ENCODE peak calls at places on chromosomes 2 and 18, in ten cellular contexts. One of them, this sample, is unnamed.

GRCh38 chr2:109396338-109397180 is 217.2 kb downstream of the SEPTIN10 start:
- DNase-seq in HS-5: no peak
- DNase-seq in fibroblast of pulmonary artery: peak
- DNase-seq in frontal cortex: no peak
- DNase-seq in GDM1: peak
- DNase-seq in stimulated activated naive B cell treated with anti-CD40 and anti-IgM and Interleukin-4, amounts not matched to agents 10 μg/mL and 1 μg/mL and 100 μg/mL, for 72 hours: peak
- DNase-seq in esophagus squamous epithelium: no peak
- DNase-seq in GM12878: no peak
- DNase-seq in EL: no peak
- DNase-seq in globus pallidus: no peak
- DNase-seq in this sample: peak

GRCh38 chr2:23659773-23660172 is 267.1 kb downstream of the ATAD2B start:
- DNase-seq in EL: no peak
- DNase-seq in globus pallidus: no peak
- DNase-seq in frontal cortex: no peak
- DNase-seq in stimulated activated naive B cell treated with anti-CD40 and anti-IgM and Interleukin-4, amounts not matched to agents 10 μg/mL and 1 μg/mL and 100 μg/mL, for 72 hours: no peak
- DNase-seq in HS-5: no peak
- DNase-seq in fibroblast of pulmonary artery: no peak
- DNase-seq in esophagus squamous epithelium: no peak
- DNase-seq in GDM1: no peak
- DNase-seq in GM12878: no peak
- DNase-seq in this sample: no peak

GRCh38 chr2:95314964-95315611 is 17.9 kb downstream of the KCNIP3 start:
- DNase-seq in stimulated activated naive B cell treated with anti-CD40 and anti-IgM and Interleukin-4, amounts not matched to agents 10 μg/mL and 1 μg/mL and 100 μg/mL, for 72 hours: no peak
- DNase-seq in GM12878: no peak
- DNase-seq in HS-5: no peak
- DNase-seq in esophagus squamous epithelium: no peak
- DNase-seq in EL: peak
- DNase-seq in fibroblast of pulmonary artery: peak
- DNase-seq in globus pallidus: peak
- DNase-seq in frontal cortex: peak
- DNase-seq in GDM1: no peak
- DNase-seq in this sample: peak

GRCh38 chr2:195003926-195004325 is 653.1 kb upstream of the SLC39A10 start:
- DNase-seq in HS-5: no peak
- DNase-seq in globus pallidus: no peak
- DNase-seq in stimulated activated naive B cell treated with anti-CD40 and anti-IgM and Interleukin-4, amounts not matched to agents 10 μg/mL and 1 μg/mL and 100 μg/mL, for 72 hours: no peak
- DNase-seq in frontal cortex: no peak
- DNase-seq in GDM1: no peak
- DNase-seq in fibroblast of pulmonary artery: no peak
- DNase-seq in esophagus squamous epithelium: no peak
- DNase-seq in EL: no peak
- DNase-seq in GM12878: no peak
- DNase-seq in this sample: no peak

GRCh38 chr2:72147303-72147970 is at the start of gene CYP26B1:
- DNase-seq in GDM1: no peak
- DNase-seq in stimulated activated naive B cell treated with anti-CD40 and anti-IgM and Interleukin-4, amounts not matched to agents 10 μg/mL and 1 μg/mL and 100 μg/mL, for 72 hours: no peak
- DNase-seq in EL: no peak
- DNase-seq in fibroblast of pulmonary artery: no peak
- DNase-seq in esophagus squamous epithelium: no peak
- DNase-seq in frontal cortex: peak
- DNase-seq in HS-5: no peak
- DNase-seq in GM12878: no peak
- DNase-seq in globus pallidus: no peak
- DNase-seq in this sample: no peak

GRCh38 chr18:73979742-73980141 is 167.9 kb downstream of the FBXO15 start:
- DNase-seq in globus pallidus: no peak
- DNase-seq in GDM1: no peak
- DNase-seq in esophagus squamous epithelium: no peak
- DNase-seq in stimulated activated naive B cell treated with anti-CD40 and anti-IgM and Interleukin-4, amounts not matched to agents 10 μg/mL and 1 μg/mL and 100 μg/mL, for 72 hours: no peak
- DNase-seq in GM12878: no peak
- DNase-seq in frontal cortex: no peak
- DNase-seq in EL: peak
- DNase-seq in HS-5: peak
- DNase-seq in fibroblast of pulmonary artery: peak
- DNase-seq in this sample: no peak

GRCh38 chr18:34544930-34545329 is 165.2 kb upstream of the DTNA start:
- DNase-seq in GM12878: no peak
- DNase-seq in globus pallidus: no peak
- DNase-seq in GDM1: no peak
- DNase-seq in frontal cortex: no peak
- DNase-seq in HS-5: no peak
- DNase-seq in EL: no peak
- DNase-seq in esophagus squamous epithelium: no peak
- DNase-seq in fibroblast of pulmonary artery: no peak
- DNase-seq in stimulated activated naive B cell treated with anti-CD40 and anti-IgM and Interleukin-4, amounts not matched to agents 10 μg/mL and 1 μg/mL and 100 μg/mL, for 72 hours: no peak
- DNase-seq in this sample: no peak

GRCh38 chr18:79936641-79937040 is 14.8 kb downstream of the SLC66A2 start:
- DNase-seq in stimulated activated naive B cell treated with anti-CD40 and anti-IgM and Interleukin-4, amounts not matched to agents 10 μg/mL and 1 μg/mL and 100 μg/mL, for 72 hours: no peak
- DNase-seq in GM12878: no peak
- DNase-seq in GDM1: no peak
- DNase-seq in fibroblast of pulmonary artery: no peak
- DNase-seq in EL: no peak
- DNase-seq in esophagus squamous epithelium: no peak
- DNase-seq in HS-5: no peak
- DNase-seq in frontal cortex: no peak
- DNase-seq in globus pallidus: no peak
- DNase-seq in this sample: no peak

GRCh38 chr18:69908838-69909237 is 38.8 kb downstream of the CD226 start:
- DNase-seq in GM12878: no peak
- DNase-seq in esophagus squamous epithelium: no peak
- DNase-seq in frontal cortex: no peak
- DNase-seq in GDM1: no peak
- DNase-seq in EL: no peak
- DNase-seq in stimulated activated naive B cell treated with anti-CD40 and anti-IgM and Interleukin-4, amounts not matched to agents 10 μg/mL and 1 μg/mL and 100 μg/mL, for 72 hours: no peak
- DNase-seq in fibroblast of pulmonary artery: no peak
- DNase-seq in HS-5: no peak
- DNase-seq in globus pallidus: no peak
- DNase-seq in this sample: no peak

GRCh38 chr2:97906309-97906708 is 89.4 kb downstream of the TMEM131 start:
- DNase-seq in esophagus squamous epithelium: no peak
- DNase-seq in globus pallidus: no peak
- DNase-seq in fibroblast of pulmonary artery: peak
- DNase-seq in stimulated activated naive B cell treated with anti-CD40 and anti-IgM and Interleukin-4, amounts not matched to agents 10 μg/mL and 1 μg/mL and 100 μg/mL, for 72 hours: no peak
- DNase-seq in EL: no peak
- DNase-seq in GM12878: no peak
- DNase-seq in GDM1: no peak
- DNase-seq in HS-5: no peak
- DNase-seq in frontal cortex: no peak
- DNase-seq in this sample: no peak

GRCh38 chr2:54657664-54658083 is 65.8 kb upstream of the EML6 start:
- DNase-seq in HS-5: no peak
- DNase-seq in esophagus squamous epithelium: no peak
- DNase-seq in EL: peak
- DNase-seq in GDM1: no peak
- DNase-seq in frontal cortex: no peak
- DNase-seq in stimulated activated naive B cell treated with anti-CD40 and anti-IgM and Interleukin-4, amounts not matched to agents 10 μg/mL and 1 μg/mL and 100 μg/mL, for 72 hours: no peak
- DNase-seq in globus pallidus: no peak
- DNase-seq in GM12878: no peak
- DNase-seq in fibroblast of pulmonary artery: peak
- DNase-seq in this sample: peak

GRCh38 chr2:75647771-75648170 is 1.2 kb downstream of the MRPL19 start:
- DNase-seq in globus pallidus: no peak
- DNase-seq in GDM1: no peak
- DNase-seq in stimulated activated naive B cell treated with anti-CD40 and anti-IgM and Interleukin-4, amounts not matched to agents 10 μg/mL and 1 μg/mL and 100 μg/mL, for 72 hours: no peak
- DNase-seq in esophagus squamous epithelium: no peak
- DNase-seq in EL: no peak
- DNase-seq in HS-5: no peak
- DNase-seq in GM12878: no peak
- DNase-seq in frontal cortex: no peak
- DNase-seq in fibroblast of pulmonary artery: peak
- DNase-seq in this sample: no peak

GRCh38 chr2:240624950-240625621 is at the start of gene GPR35:
- DNase-seq in GM12878: peak
- DNase-seq in frontal cortex: no peak
- DNase-seq in HS-5: no peak
- DNase-seq in GDM1: peak
- DNase-seq in globus pallidus: no peak
- DNase-seq in EL: peak
- DNase-seq in stimulated activated naive B cell treated with anti-CD40 and anti-IgM and Interleukin-4, amounts not matched to agents 10 μg/mL and 1 μg/mL and 100 μg/mL, for 72 hours: peak
- DNase-seq in esophagus squamous epithelium: no peak
- DNase-seq in fibroblast of pulmonary artery: no peak
- DNase-seq in this sample: peak

GRCh38 chr2:122219504-122219903 is 464.1 kb downstream of the TSN start:
- DNase-seq in globus pallidus: no peak
- DNase-seq in stimulated activated naive B cell treated with anti-CD40 and anti-IgM and Interleukin-4, amounts not matched to agents 10 μg/mL and 1 μg/mL and 100 μg/mL, for 72 hours: no peak
- DNase-seq in esophagus squamous epithelium: no peak
- DNase-seq in EL: no peak
- DNase-seq in fibroblast of pulmonary artery: no peak
- DNase-seq in GM12878: no peak
- DNase-seq in GDM1: no peak
- DNase-seq in HS-5: no peak
- DNase-seq in frontal cortex: no peak
- DNase-seq in this sample: no peak

GRCh38 chr2:180722551-180723239 is 257.7 kb upstream of the UBE2E3 start:
- DNase-seq in globus pallidus: no peak
- DNase-seq in esophagus squamous epithelium: no peak
- DNase-seq in fibroblast of pulmonary artery: peak
- DNase-seq in GDM1: no peak
- DNase-seq in EL: peak
- DNase-seq in GM12878: no peak
- DNase-seq in stimulated activated naive B cell treated with anti-CD40 and anti-IgM and Interleukin-4, amounts not matched to agents 10 μg/mL and 1 μg/mL and 100 μg/mL, for 72 hours: no peak
- DNase-seq in HS-5: no peak
- DNase-seq in frontal cortex: no peak
- DNase-seq in this sample: no peak

GRCh38 chr2:188629890-188630483 is 338.3 kb downstream of the GULP1 start:
- DNase-seq in globus pallidus: no peak
- DNase-seq in esophagus squamous epithelium: no peak
- DNase-seq in HS-5: no peak
- DNase-seq in GM12878: no peak
- DNase-seq in frontal cortex: no peak
- DNase-seq in fibroblast of pulmonary artery: peak
- DNase-seq in GDM1: no peak
- DNase-seq in EL: peak
- DNase-seq in stimulated activated naive B cell treated with anti-CD40 and anti-IgM and Interleukin-4, amounts not matched to agents 10 μg/mL and 1 μg/mL and 100 μg/mL, for 72 hours: no peak
- DNase-seq in this sample: no peak

GRCh38 chr2:88638743-88639142 is 11.5 kb upstream of the EIF2AK3 start:
- DNase-seq in GDM1: no peak
- DNase-seq in EL: peak
- DNase-seq in esophagus squamous epithelium: no peak
- DNase-seq in fibroblast of pulmonary artery: no peak
- DNase-seq in GM12878: no peak
- DNase-seq in globus pallidus: no peak
- DNase-seq in stimulated activated naive B cell treated with anti-CD40 and anti-IgM and Interleukin-4, amounts not matched to agents 10 μg/mL and 1 μg/mL and 100 μg/mL, for 72 hours: no peak
- DNase-seq in HS-5: peak
- DNase-seq in frontal cortex: no peak
- DNase-seq in this sample: no peak

GRCh38 chr18:2302628-2303516 is 268.4 kb downstream of the METTL4 start:
- DNase-seq in esophagus squamous epithelium: no peak
- DNase-seq in HS-5: peak
- DNase-seq in GM12878: no peak
- DNase-seq in fibroblast of pulmonary artery: peak
- DNase-seq in stimulated activated naive B cell treated with anti-CD40 and anti-IgM and Interleukin-4, amounts not matched to agents 10 μg/mL and 1 μg/mL and 100 μg/mL, for 72 hours: no peak
- DNase-seq in frontal cortex: no peak
- DNase-seq in globus pallidus: no peak
- DNase-seq in GDM1: no peak
- DNase-seq in EL: peak
- DNase-seq in this sample: peak

GRCh38 chr2:63581266-63581961 is 6.9 kb downstream of the WDPCP start:
- DNase-seq in EL: no peak
- DNase-seq in GM12878: no peak
- DNase-seq in esophagus squamous epithelium: no peak
- DNase-seq in HS-5: no peak
- DNase-seq in stimulated activated naive B cell treated with anti-CD40 and anti-IgM and Interleukin-4, amounts not matched to agents 10 μg/mL and 1 μg/mL and 100 μg/mL, for 72 hours: no peak
- DNase-seq in frontal cortex: no peak
- DNase-seq in fibroblast of pulmonary artery: peak
- DNase-seq in globus pallidus: peak
- DNase-seq in GDM1: no peak
- DNase-seq in this sample: no peak

GRCh38 chr2:392181-392920 is 104.5 kb upstream of the ALKAL2 start:
- DNase-seq in globus pallidus: no peak
- DNase-seq in GDM1: no peak
- DNase-seq in GM12878: no peak
- DNase-seq in fibroblast of pulmonary artery: no peak
- DNase-seq in stimulated activated naive B cell treated with anti-CD40 and anti-IgM and Interleukin-4, amounts not matched to agents 10 μg/mL and 1 μg/mL and 100 μg/mL, for 72 hours: no peak
- DNase-seq in esophagus squamous epithelium: no peak
- DNase-seq in frontal cortex: no peak
- DNase-seq in EL: no peak
- DNase-seq in HS-5: no peak
- DNase-seq in this sample: no peak

GRCh38 chr2:238389985-238390682 is 36.6 kb upstream of the ASB1 start:
- DNase-seq in EL: no peak
- DNase-seq in frontal cortex: no peak
- DNase-seq in HS-5: no peak
- DNase-seq in esophagus squamous epithelium: no peak
- DNase-seq in fibroblast of pulmonary artery: no peak
- DNase-seq in stimulated activated naive B cell treated with anti-CD40 and anti-IgM and Interleukin-4, amounts not matched to agents 10 μg/mL and 1 μg/mL and 100 μg/mL, for 72 hours: no peak
- DNase-seq in GM12878: no peak
- DNase-seq in globus pallidus: no peak
- DNase-seq in GDM1: peak
- DNase-seq in this sample: no peak

GRCh38 chr2:218814540-218815243 is 16.9 kb downstream of the PRKAG3 start:
- DNase-seq in GDM1: no peak
- DNase-seq in stimulated activated naive B cell treated with anti-CD40 and anti-IgM and Interleukin-4, amounts not matched to agents 10 μg/mL and 1 μg/mL and 100 μg/mL, for 72 hours: no peak
- DNase-seq in frontal cortex: no peak
- DNase-seq in fibroblast of pulmonary artery: no peak
- DNase-seq in HS-5: no peak
- DNase-seq in globus pallidus: no peak
- DNase-seq in esophagus squamous epithelium: no peak
- DNase-seq in GM12878: no peak
- DNase-seq in EL: no peak
- DNase-seq in this sample: no peak

GRCh38 chr2:13003500-13003899 is 286.8 kb downstream of the TRIB2 start:
- DNase-seq in frontal cortex: no peak
- DNase-seq in esophagus squamous epithelium: no peak
- DNase-seq in globus pallidus: no peak
- DNase-seq in stimulated activated naive B cell treated with anti-CD40 and anti-IgM and Interleukin-4, amounts not matched to agents 10 μg/mL and 1 μg/mL and 100 μg/mL, for 72 hours: no peak
- DNase-seq in fibroblast of pulmonary artery: peak
- DNase-seq in GDM1: no peak
- DNase-seq in GM12878: no peak
- DNase-seq in HS-5: no peak
- DNase-seq in EL: peak
- DNase-seq in this sample: no peak

GRCh38 chr2:61179701-61180639 is 18.0 kb downstream of the C2orf74 start:
- DNase-seq in GDM1: no peak
- DNase-seq in GM12878: no peak
- DNase-seq in globus pallidus: peak
- DNase-seq in frontal cortex: no peak
- DNase-seq in esophagus squamous epithelium: no peak
- DNase-seq in fibroblast of pulmonary artery: peak
- DNase-seq in HS-5: peak
- DNase-seq in stimulated activated naive B cell treated with anti-CD40 and anti-IgM and Interleukin-4, amounts not matched to agents 10 μg/mL and 1 μg/mL and 100 μg/mL, for 72 hours: no peak
- DNase-seq in EL: peak
- DNase-seq in this sample: no peak

GRCh38 chr2:117536139-117536538 is 278.4 kb upstream of the DDX18 start:
- DNase-seq in esophagus squamous epithelium: no peak
- DNase-seq in GM12878: no peak
- DNase-seq in stimulated activated naive B cell treated with anti-CD40 and anti-IgM and Interleukin-4, amounts not matched to agents 10 μg/mL and 1 μg/mL and 100 μg/mL, for 72 hours: no peak
- DNase-seq in EL: no peak
- DNase-seq in HS-5: no peak
- DNase-seq in GDM1: no peak
- DNase-seq in globus pallidus: no peak
- DNase-seq in frontal cortex: no peak
- DNase-seq in fibroblast of pulmonary artery: no peak
- DNase-seq in this sample: no peak

GRCh38 chr2:56267412-56267788 is 83.6 kb downstream of the CCDC85A start:
- DNase-seq in GDM1: no peak
- DNase-seq in stimulated activated naive B cell treated with anti-CD40 and anti-IgM and Interleukin-4, amounts not matched to agents 10 μg/mL and 1 μg/mL and 100 μg/mL, for 72 hours: no peak
- DNase-seq in globus pallidus: no peak
- DNase-seq in esophagus squamous epithelium: no peak
- DNase-seq in HS-5: no peak
- DNase-seq in frontal cortex: no peak
- DNase-seq in EL: no peak
- DNase-seq in GM12878: no peak
- DNase-seq in fibroblast of pulmonary artery: no peak
- DNase-seq in this sample: no peak

GRCh38 chr18:34838669-34839068 is 128.6 kb downstream of the DTNA start:
- DNase-seq in esophagus squamous epithelium: no peak
- DNase-seq in stimulated activated naive B cell treated with anti-CD40 and anti-IgM and Interleukin-4, amounts not matched to agents 10 μg/mL and 1 μg/mL and 100 μg/mL, for 72 hours: no peak
- DNase-seq in HS-5: no peak
- DNase-seq in GM12878: no peak
- DNase-seq in GDM1: no peak
- DNase-seq in fibroblast of pulmonary artery: no peak
- DNase-seq in globus pallidus: no peak
- DNase-seq in frontal cortex: no peak
- DNase-seq in EL: no peak
- DNase-seq in this sample: no peak

GRCh38 chr2:9422321-9423099 is 818 bp downstream of the ITGB1BP1 start:
- DNase-seq in globus pallidus: peak
- DNase-seq in frontal cortex: peak
- DNase-seq in GDM1: peak
- DNase-seq in stimulated activated naive B cell treated with anti-CD40 and anti-IgM and Interleukin-4, amounts not matched to agents 10 μg/mL and 1 μg/mL and 100 μg/mL, for 72 hours: peak
- DNase-seq in esophagus squamous epithelium: no peak
- DNase-seq in EL: peak
- DNase-seq in HS-5: no peak
- DNase-seq in GM12878: no peak
- DNase-seq in fibroblast of pulmonary artery: no peak
- DNase-seq in this sample: no peak